ENCODE peak calls at places on chromosomes 7 and 10, in seven cellular contexts. R is Kasumi-1, M is putamen, E is right atrium auricular region, W is GDM1, A is left lung, U is NCI-H1092 treated with DMSO at 0.1 percent for 48 hours. F is an unnamed sample.

GRCh38 chr7:46071601-46072000 is 150.5 kb upstream of the IGFBP3 start:
- DNase-seq in R (no peak), M (no peak), E (no peak), W (no peak), A (no peak), U (no peak), F (no peak)

GRCh38 chr7:24503511-24503910 is 69.7 kb upstream of the PALS2 start:
- DNase-seq in R (no peak), M (no peak), E (no peak), W (no peak), A (no peak), U (no peak), F (no peak)

GRCh38 chr10:97081621-97082235 is 104.0 kb downstream of the SLIT1 start:
- DNase-seq in R (peak; percentile 72), M (no peak), E (no peak), W (peak; percentile 23), A (peak; percentile 45), U (no peak), F (peak; percentile 45)

GRCh38 chr10:77943086-77943901 is 16.7 kb upstream of the DLG5 start:
- DNase-seq in R (peak; percentile 46), M (peak; percentile 39), E (no peak), W (no peak), A (no peak), U (no peak), F (peak; percentile 26)

GRCh38 chr7:115198143-115198542 is 276.2 kb downstream of the MDFIC start:
- DNase-seq in R (no peak), M (no peak), E (no peak), W (no peak), A (no peak), U (no peak), F (no peak)

GRCh38 chr7:24597014-24597413 is 23.8 kb downstream of the PALS2 start:
- DNase-seq in R (no peak), M (no peak), E (no peak), W (no peak), A (no peak), U (no peak), F (no peak)

GRCh38 chr10:68139451-68140272 is 30.4 kb downstream of the MYPN start:
- DNase-seq in R (no peak), M (no peak), E (no peak), W (no peak), A (no peak), U (no peak), F (no peak)

GRCh38 chr7:98617051-98617959 is at the start of gene NPTX2:
- DNase-seq in R (no peak), M (peak; percentile 57), E (no peak), W (no peak), A (no peak), U (peak; percentile 92), F (no peak)

GRCh38 chr10:122441961-122442360 is 12.5 kb upstream of the ARMS2 start:
- DNase-seq in R (no peak), M (no peak), E (no peak), W (no peak), A (no peak), U (no peak), F (no peak)

GRCh38 chr10:100883322-100883821 is 29.4 kb upstream of the SLF2 start:
- DNase-seq in R (no peak), M (no peak), E (no peak), W (no peak), A (no peak), U (no peak), F (no peak)

GRCh38 chr10:91590142-91590903 is 42.5 kb downstream of the PPP1R3C start:
- DNase-seq in R (no peak), M (peak; percentile 29), E (peak; percentile 77), W (no peak), A (peak; percentile 47), U (no peak), F (no peak)

GRCh38 chr7:133529861-133530260 is 277.0 kb downstream of the EXOC4 start:
- DNase-seq in R (peak; percentile 8), M (no peak), E (no peak), W (no peak), A (no peak), U (peak; percentile 16), F (no peak)

GRCh38 chr10:86288695-86289576 is 77.7 kb downstream of the GRID1 start:
- DNase-seq in R (no peak), M (no peak), E (peak; percentile 36), W (no peak), A (no peak), U (no peak), F (no peak)

GRCh38 chr10:23530079-23530478 is 91.2 kb downstream of the OTUD1 start:
- DNase-seq in R (peak; percentile 61), M (no peak), E (no peak), W (no peak), A (no peak), U (no peak), F (no peak)

GRCh38 chr7:83096065-83096580 is 66.6 kb downstream of the PCLO start:
- DNase-seq in R (no peak), M (no peak), E (no peak), W (no peak), A (no peak), U (no peak), F (no peak)

GRCh38 chr10:70458329-70459060 is 17.0 kb upstream of the NODAL start:
- DNase-seq in R (no peak), M (no peak), E (peak; percentile 86), W (no peak), A (peak; percentile 64), U (no peak), F (peak; percentile 44)

GRCh38 chr10:126905776-126906703 is 812 bp downstream of the DOCK1 start:
- DNase-seq in R (no peak), M (no peak), E (no peak), W (no peak), A (no peak), U (no peak), F (no peak)

GRCh38 chr10:49115015-49115795 is at the start of gene VSTM4:
- DNase-seq in R (no peak), M (peak; percentile 31), E (peak; percentile 61), W (no peak), A (no peak), U (peak; percentile 54), F (no peak)

GRCh38 chr10:11450427-11450826 is 161.0 kb downstream of the USP6NL start:
- DNase-seq in R (no peak), M (no peak), E (peak; percentile 32), W (peak; percentile 33), A (no peak), U (no peak), F (peak; percentile 4)

GRCh38 chr7:51009716-51010496 is 227.2 kb upstream of the GRB10 start:
- DNase-seq in R (no peak), M (no peak), E (peak; percentile 53), W (no peak), A (no peak), U (peak; percentile 38), F (no peak)

GRCh38 chr7:98866765-98867164 is 3.0 kb downstream of the TMEM130 start:
- DNase-seq in R (no peak), M (no peak), E (no peak), W (no peak), A (no peak), U (no peak), F (no peak)

GRCh38 chr10:133357293-133358151 is at the start of gene FUOM:
- DNase-seq in R (peak; percentile 90), M (no peak), E (no peak), W (peak; percentile 71), A (peak; percentile 60), U (no peak), F (peak; percentile 65)

GRCh38 chr10:3828404-3829192 is 43.6 kb upstream of the KLF6 start:
- DNase-seq in R (peak; percentile 40), M (peak; percentile 19), E (no peak), W (no peak), A (peak; percentile 62), U (no peak), F (peak; percentile 12)